ENCODE peak calls at places on chromosomes 3 and 15, in seven cellular contexts. G is breast epithelium, R is heart left ventricle, J is K562, C is A549, T is ovary, A is IMR-90. L is an unnamed sample.
A peak's percentile ranks its signal among the peaks of the same experiment; 100 is the strongest.

GRCh38 chr3:128014548-128014947 is 37.7 kb upstream of the SEC61A1 start:
- DNase-seq in J (no peak), C (no peak), G (no peak), A (no peak), R (no peak), T (no peak), L (no peak)

GRCh38 chr3:41598804-41599481 is 363.0 kb downstream of the ULK4 start:
- DNase-seq in G (no peak), J (no peak), T (no peak), A (peak; percentile 17), C (no peak), R (no peak), L (peak; percentile 73)

GRCh38 chr3:113354307-113354706 is 87.0 kb downstream of the CFAP44 start:
- DNase-seq in T (no peak), C (no peak), R (no peak), A (no peak), J (no peak), G (no peak), L (no peak)

GRCh38 chr3:143383433-143383832 is 263.9 kb downstream of the CHST2 start:
- DNase-seq in C (no peak), T (no peak), J (no peak), A (no peak), R (no peak), G (no peak), L (no peak)

GRCh38 chr3:188439080-188439479 is 285.1 kb downstream of the LPP start:
- DNase-seq in A (no peak), G (no peak), J (no peak), C (no peak), R (no peak), T (no peak), L (no peak)

GRCh38 chr3:149839874-149840273 is 26.9 kb downstream of the RNF13 start:
- DNase-seq in G (no peak), A (no peak), J (no peak), T (no peak), C (no peak), R (no peak), L (no peak)

GRCh38 chr3:15722877-15723623 is 74.7 kb downstream of the ANKRD28 start:
- DNase-seq in J (no peak), A (no peak), R (no peak), T (no peak), C (no peak), G (no peak), L (no peak)

GRCh38 chr15:81480645-81481053 is 106.6 kb upstream of the TMC3 start:
- DNase-seq in T (peak; percentile 18), A (peak; percentile 69), C (no peak), J (peak; percentile 27), G (no peak), R (no peak), L (no peak)

GRCh38 chr3:45647148-45647619 is 42.0 kb upstream of the SACM1L start:
- DNase-seq in C (peak; percentile 88), R (no peak), G (no peak), T (no peak), A (peak; percentile 94), J (no peak), L (no peak)

GRCh38 chr15:99734575-99734974 is 1.3 kb upstream of the LYSMD4 start:
- DNase-seq in J (no peak), C (no peak), R (no peak), T (no peak), A (no peak), G (no peak), L (no peak)

GRCh38 chr3:109553573-109554371 is 216.4 kb upstream of the DPPA4 start:
- DNase-seq in G (no peak), T (no peak), J (no peak), A (peak; percentile 18), C (no peak), R (no peak), L (no peak)

GRCh38 chr3:132038198-132038825 is 3.5 kb upstream of the CPNE4 start:
- DNase-seq in C (peak; percentile 10), G (no peak), R (no peak), T (no peak), A (peak; percentile 23), J (no peak), L (no peak)

GRCh38 chr3:43153189-43154083 is 47.6 kb upstream of the POMGNT2 start:
- DNase-seq in T (peak; percentile 96), R (peak; percentile 56), C (no peak), G (no peak), A (peak; percentile 88), J (no peak), L (peak; percentile 89)

GRCh38 chr15:87033056-87033455 is 953.4 kb downstream of the AGBL1 start:
- DNase-seq in G (no peak), C (no peak), T (no peak), J (no peak), R (no peak), A (no peak), L (no peak)

GRCh38 chr15:22939051-22939450 is 41.1 kb downstream of the CYFIP1 start:
- DNase-seq in T (no peak), G (no peak), C (no peak), R (no peak), A (no peak), J (no peak), L (no peak)

DNA sequence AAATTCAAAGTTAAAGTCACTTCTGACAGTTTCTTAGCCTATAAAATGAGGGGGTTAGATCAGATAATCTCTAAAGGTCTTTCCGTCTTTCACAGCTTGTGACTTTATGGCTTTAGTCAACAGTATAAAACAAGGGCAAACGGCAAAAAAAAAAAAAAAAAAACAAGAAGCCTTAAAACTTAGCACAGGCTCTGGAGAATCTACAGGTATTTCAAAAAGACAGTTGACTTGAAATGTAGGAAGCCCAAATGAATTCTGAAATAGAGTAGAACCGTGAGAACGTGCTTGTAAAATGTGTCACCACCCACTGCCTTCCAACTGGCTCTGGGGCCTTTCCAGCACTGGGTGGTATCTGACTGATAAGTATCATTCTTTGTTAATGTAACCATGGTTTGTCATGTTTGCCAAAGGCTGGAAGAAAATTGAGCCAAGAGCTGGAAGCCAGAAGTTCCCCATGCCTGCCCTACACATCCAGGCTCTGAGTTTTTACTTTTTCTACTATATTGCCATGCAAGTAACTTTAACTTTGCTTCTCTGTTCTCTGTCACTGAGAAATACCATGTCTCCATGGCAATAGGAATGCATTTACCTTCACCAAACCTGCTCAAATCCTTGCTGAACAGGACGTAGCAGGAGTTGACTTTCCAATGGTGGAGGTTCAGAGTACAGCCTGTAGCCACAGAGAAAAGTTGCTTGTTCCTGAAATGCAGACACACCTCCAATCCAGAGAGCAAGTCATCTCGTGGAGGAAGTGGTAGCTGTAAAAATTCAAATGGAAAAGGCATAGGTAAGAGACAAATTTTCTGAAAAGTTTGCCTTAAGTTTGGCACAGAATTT is 35.8 kb upstream of the THSD4 start:
- DNase-seq in J (no peak), A (peak; percentile 90), C (no peak), G (no peak), T (no peak), R (no peak), L (no peak)
- TF ChIP-seq POLR2A in J (no peak), A (no peak), C (no peak), G (no peak), T (no peak), R (no peak), L (no peak)

DNA sequence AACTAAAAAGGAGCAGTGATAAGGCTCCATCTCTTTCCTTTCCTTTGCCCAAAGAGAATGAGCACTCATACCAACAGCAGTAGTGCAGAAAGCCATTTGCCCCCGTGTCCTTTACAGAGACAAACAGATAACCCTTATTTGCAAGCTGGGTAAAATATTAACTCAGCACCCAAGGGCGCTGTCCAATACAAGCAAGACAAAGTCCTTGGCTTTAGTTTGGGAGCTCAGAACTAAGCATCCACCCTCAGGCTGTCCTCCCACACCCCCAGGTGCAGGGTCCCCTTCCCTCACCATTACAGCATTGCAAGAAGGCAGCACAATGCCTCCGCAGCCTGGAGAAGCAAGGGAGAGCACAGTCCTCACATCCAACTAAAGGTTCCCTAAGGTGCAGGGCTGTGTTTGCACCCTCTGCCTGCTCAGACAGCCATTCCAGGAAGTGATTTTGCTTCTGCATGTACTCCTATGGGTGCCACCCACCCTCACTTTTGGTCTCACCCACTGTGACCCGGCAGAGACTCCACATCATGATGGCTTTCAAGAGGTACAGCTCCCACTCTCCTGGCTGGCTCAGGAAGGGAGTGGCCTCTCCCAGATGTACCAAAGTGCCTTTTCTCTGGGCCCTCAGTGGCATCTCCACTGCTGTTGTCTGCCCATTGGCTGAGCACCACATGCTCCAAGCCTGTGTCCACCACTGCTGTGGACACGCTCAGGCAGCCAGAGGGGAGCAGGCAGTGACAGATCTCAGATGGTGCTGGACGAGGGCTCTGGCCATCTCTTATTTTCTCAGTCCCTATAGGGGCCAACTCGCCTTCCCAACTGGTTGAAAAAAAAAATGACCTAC is 34.1 kb upstream of the HES1 start:
- DNase-seq in T (no peak), J (no peak), R (no peak), A (no peak), C (no peak), G (no peak), L (no peak)
- H3K4me3 ChIP-seq in T (no peak overlapping the region), J (no peak overlapping the region), R (no peak overlapping the region), A (no peak overlapping the region), C (no peak overlapping the region), G (no peak overlapping the region), L (no peak overlapping the region)

DNA sequence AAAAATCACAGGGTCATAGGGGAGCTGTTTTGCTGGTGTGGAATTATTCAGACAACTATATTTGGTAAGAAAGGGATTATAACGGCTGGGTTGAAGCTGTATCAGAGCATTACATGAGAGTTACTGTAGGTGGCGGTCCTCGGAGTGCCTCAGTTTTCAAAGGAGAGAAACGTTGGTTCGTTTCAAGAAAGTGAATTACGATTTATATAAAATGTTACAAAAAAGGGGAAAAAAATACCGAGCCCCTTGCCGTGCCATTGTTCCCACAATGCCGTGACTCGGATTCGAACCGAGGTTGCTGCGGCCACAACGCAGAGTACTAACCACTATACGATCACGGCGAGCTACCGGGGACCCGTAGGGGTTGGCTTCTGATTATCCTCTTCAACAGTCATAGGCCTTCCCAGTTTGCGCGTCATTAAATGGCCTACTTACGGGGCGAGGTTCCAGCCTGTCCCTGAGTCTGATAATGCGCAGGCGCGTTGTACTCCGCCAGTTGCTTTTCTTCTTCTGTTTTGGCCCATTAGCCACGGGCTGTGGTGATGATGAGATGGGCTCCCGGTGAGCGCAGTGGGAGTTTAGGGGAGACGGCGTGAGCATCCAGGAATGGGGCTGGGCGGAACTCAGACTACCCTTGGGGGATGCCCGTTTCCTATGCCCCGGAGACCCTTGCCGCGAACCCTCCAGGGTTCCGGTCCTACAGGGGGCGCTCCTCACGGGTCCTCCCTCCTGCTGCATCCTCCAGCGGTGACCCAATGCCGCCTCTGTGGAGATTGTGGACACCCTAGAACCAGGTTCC is 10.8 kb upstream of the SHF start:
- DNase-seq in R (peak; percentile 92), A (peak; percentile 96), C (peak; percentile 62), T (peak; percentile 98), J (peak; percentile 85), G (peak; percentile 98), L (peak; percentile 99)
- TF ChIP-seq POLR2A in R (no peak), A (peak; percentile 83), C (peak; percentile 50), T (peak; percentile 98), J (peak; percentile 76), G (peak; percentile 98), L (peak; percentile 98)

DNA sequence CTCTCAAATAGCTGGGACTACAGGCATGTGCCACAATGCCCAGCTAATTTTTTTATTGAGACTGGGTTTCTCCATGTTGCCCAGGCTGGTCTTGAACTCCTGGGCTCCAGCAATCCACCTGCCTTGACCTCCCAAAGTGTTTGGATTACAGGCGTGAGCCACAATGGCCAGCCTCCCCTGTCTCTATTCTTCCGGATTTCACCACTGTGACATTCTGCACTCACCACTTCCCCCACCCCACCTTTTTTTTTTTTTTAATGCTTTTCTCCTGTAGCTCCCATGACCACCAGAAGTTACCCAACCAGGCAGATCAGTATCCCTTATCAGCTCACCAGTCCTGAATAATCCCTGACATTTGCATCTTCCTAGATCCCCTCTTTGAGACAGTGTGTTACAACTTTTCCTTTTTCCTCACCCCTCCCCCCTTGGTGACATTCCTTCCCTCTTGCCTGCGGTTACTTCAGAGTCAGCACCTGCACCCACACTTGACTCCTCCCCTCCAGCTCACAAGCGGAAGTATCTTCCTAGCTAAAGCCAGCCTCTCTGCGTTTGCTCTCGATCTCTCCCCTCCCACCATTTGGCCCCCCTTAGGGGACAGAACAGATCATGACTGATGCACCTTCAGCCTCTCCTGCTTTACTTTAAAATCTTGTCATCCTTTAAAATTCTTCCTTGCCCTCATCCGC is 13.5 kb upstream of the ZNF592 start:
- DNase-seq in R (no peak), G (peak; percentile 78), J (peak; percentile 88), A (peak; percentile 63), T (no peak), C (peak; percentile 88), L (peak; percentile 70)
- H3K4me3 ChIP-seq in R (no peak overlapping the region), G (peak overlapping the region; percentile 30), J (peak overlapping the region; percentile 9), A (peak overlapping the region; percentile 16), T (no peak overlapping the region), C (peak overlapping the region; percentile 7), L (no peak overlapping the region)

L was measured in sigmoid colon.